ENCODE peak calls at places on chromosome 14, in ten cellular contexts. V is GM10248; R is Calu3; P is activated T-helper 1 cell treated with Interleukin-2 at 50 U/mL for 16 hours; D is GM12865; Y is activated effector memory CD4-positive, alpha-beta T cell treated with anti-CD3 and anti-CD28 coated beads, Interleukin-2, amount 50 U/mL, for 16 hours; N is NCI-H748 treated with DMSO at 0.1 percent for 48 hours; A is hepatocyte; M is T-helper 9 cell; O is CD4-positive, alpha-beta memory T cell. C is an unnamed sample.

GRCh38 chr14:37170993-37171392 is 1.4 kb downstream of the SLC25A21 start:
- DNase-seq in V (no peak), R (no peak), P (no peak), D (no peak), Y (no peak), N (no peak), A (no peak), M (no peak), O (no peak), C (no peak)

GRCh38 chr14:66698503-66698902 is 190.6 kb downstream of the GPHN start:
- DNase-seq in V (no peak), R (no peak), P (no peak), D (no peak), Y (no peak), N (no peak), A (no peak), M (no peak), O (no peak), C (no peak)

GRCh38 chr14:72165151-72165715 is 233.0 kb downstream of the RGS6 start:
- DNase-seq in V (no peak), R (no peak), P (no peak), D (no peak), Y (no peak), N (no peak), A (no peak), M (no peak), O (no peak), C (no peak)

GRCh38 chr14:56176530-56176929 is 58.3 kb downstream of the PELI2 start:
- DNase-seq in V (no peak), R (no peak), P (no peak), D (no peak), Y (no peak), N (no peak), A (no peak), M (no peak), O (no peak), C (no peak)

GRCh38 chr14:80768646-80769045 is 172.9 kb downstream of the CEP128 start:
- DNase-seq in V (no peak), R (no peak), P (no peak), D (no peak), Y (no peak), N (no peak), A (no peak), M (no peak), O (no peak), C (no peak)

GRCh38 chr14:94989946-94990345 is 167.4 kb downstream of the DICER1 start:
- DNase-seq in V (no peak), R (no peak), P (no peak), D (no peak), Y (no peak), N (no peak), A (no peak), M (no peak), O (no peak), C (no peak)

GRCh38 chr14:53569471-53569870 is 387.2 kb downstream of the BMP4 start:
- DNase-seq in V (no peak), R (no peak), P (no peak), D (no peak), Y (no peak), N (no peak), A (no peak), M (no peak), O (no peak), C (no peak)

GRCh38 chr14:104591031-104591430 is 11.5 kb downstream of the C14orf180 start:
- DNase-seq in V (no peak), R (no peak), P (no peak), D (no peak), Y (no peak), N (no peak), A (no peak), M (no peak), O (no peak), C (no peak)

GRCh38 chr14:89625208-89625987 is 208.4 kb upstream of the FOXN3 start:
- DNase-seq in V (no peak), R (no peak), P (no peak), D (no peak), Y (no peak), N (peak), A (peak), M (no peak), O (no peak), C (no peak)

GRCh38 chr14:77000340-77001235 is 27.9 kb downstream of the IRF2BPL start:
- DNase-seq in V (no peak), R (no peak), P (no peak), D (peak), Y (no peak), N (no peak), A (peak), M (no peak), O (no peak), C (no peak)

GRCh38 chr14:99757331-99758070 is 35.7 kb upstream of the EML1 start:
- DNase-seq in V (no peak), R (no peak), P (no peak), D (no peak), Y (no peak), N (no peak), A (no peak), M (no peak), O (no peak), C (no peak)

GRCh38 chr14:60622210-60622919 is 26.9 kb downstream of the SIX1 start:
- DNase-seq in V (no peak), R (no peak), P (no peak), D (no peak), Y (no peak), N (no peak), A (no peak), M (no peak), O (no peak), C (no peak)

GRCh38 chr14:51917186-51917585 is 56.8 kb downstream of the GNG2 start:
- DNase-seq in V (no peak), R (no peak), P (no peak), D (no peak), Y (no peak), N (no peak), A (no peak), M (no peak), O (no peak), C (no peak)

GRCh38 chr14:51568366-51568765 is 83.3 kb upstream of the FRMD6 start:
- DNase-seq in V (no peak), R (no peak), P (no peak), D (no peak), Y (no peak), N (no peak), A (no peak), M (no peak), O (no peak), C (no peak)

GRCh38 chr14:36767603-36768281 is 106.1 kb downstream of the PAX9 start:
- DNase-seq in V (no peak), R (peak), P (no peak), D (no peak), Y (no peak), N (peak), A (no peak), M (no peak), O (no peak), C (no peak)

GRCh38 chr14:94601961-94602391 is 10.2 kb upstream of the SERPINA3 start:
- DNase-seq in V (no peak), R (peak), P (no peak), D (no peak), Y (no peak), N (no peak), A (peak), M (no peak), O (no peak), C (no peak)

GRCh38 chr14:69991422-69991821 is 112.2 kb downstream of the SMOC1 start:
- DNase-seq in V (no peak), R (no peak), P (no peak), D (no peak), Y (no peak), N (no peak), A (no peak), M (no peak), O (no peak), C (no peak)

GRCh38 chr14:71574976-71575375 is 357.3 kb upstream of the RGS6 start:
- DNase-seq in V (no peak), R (no peak), P (no peak), D (no peak), Y (no peak), N (no peak), A (peak), M (no peak), O (no peak), C (no peak)